ENCODE peak calls at places on chromosomes 7 and 10, in six cellular contexts. L is psoas muscle, W is stomach, S is Calu3, I is H9, H is ovary. U is an unnamed sample.

GRCh38 chr10:89861584-89862287 is 160.3 kb downstream of the KIF20B start:
- DNase-seq in L (no peak), W (no peak), S (peak), I (no peak), H (no peak), U (no peak)

GRCh38 chr10:127150136-127150535 is 46.3 kb downstream of the INSYN2A start:
- DNase-seq in L (no peak), W (no peak), S (no peak), I (no peak), H (no peak), U (no peak)

GRCh38 chr7:55964802-55965470 is 551 bp downstream of the NIPSNAP2 start:
- DNase-seq in L (peak), W (peak), S (peak), I (peak), H (peak), U (no peak)

GRCh38 chr10:88786032-88786770 is 16.3 kb upstream of the LIPM start:
- DNase-seq in L (no peak), W (no peak), S (no peak), I (no peak), H (no peak), U (no peak)

GRCh38 chr7:151091431-151091830 is 5.2 kb downstream of the AGAP3 start:
- DNase-seq in L (no peak), W (no peak), S (no peak), I (peak), H (peak), U (no peak)

GRCh38 chr10:101301111-101301731 is 52.7 kb upstream of the BTRC start:
- DNase-seq in L (peak), W (peak), S (peak), I (peak), H (no peak), U (no peak)

GRCh38 chr7:103987455-103987854 is 2.0 kb downstream of the RELN start:
- DNase-seq in L (no peak), W (no peak), S (no peak), I (no peak), H (no peak), U (no peak)

GRCh38 chr10:125102216-125102615 is 58.1 kb downstream of the CTBP2 start:
- DNase-seq in L (peak), W (peak), S (peak), I (no peak), H (peak), U (peak)

GRCh38 chr10:110358869-110359629 is 54.3 kb upstream of the SMNDC1 start:
- DNase-seq in L (no peak), W (peak), S (peak), I (peak), H (no peak), U (no peak)

GRCh38 chr10:119135517-119135890 is 30.0 kb downstream of the SFXN4 start:
- DNase-seq in L (no peak), W (no peak), S (no peak), I (no peak), H (no peak), U (peak)

GRCh38 chr10:35075228-35075627 is 14.9 kb downstream of the CUL2 start:
- DNase-seq in L (no peak), W (no peak), S (no peak), I (no peak), H (no peak), U (no peak)

GRCh38 chr7:55018361-55019328 is at the start of gene EGFR:
- DNase-seq in L (peak), W (peak), S (peak), I (peak), H (peak), U (no peak)

GRCh38 chr10:30098624-30099023 is 39.2 kb upstream of the JCAD start:
- DNase-seq in L (no peak), W (no peak), S (no peak), I (no peak), H (no peak), U (peak)

GRCh38 chr10:22690614-22691431 is 23.6 kb downstream of the PIP4K2A start:
- DNase-seq in L (no peak), W (no peak), S (no peak), I (peak), H (no peak), U (no peak)

GRCh38 chr7:22356855-22357310 is at the start of gene RAPGEF5:
- DNase-seq in L (no peak), W (peak), S (peak), I (peak), H (peak), U (no peak)

GRCh38 chr7:120735791-120736190 is 122.2 kb downstream of the TSPAN12 start:
- DNase-seq in L (no peak), W (no peak), S (no peak), I (no peak), H (no peak), U (no peak)

GRCh38 chr10:128036746-128037542 is 89.3 kb downstream of the MKI67 start:
- DNase-seq in L (no peak), W (no peak), S (peak), I (no peak), H (no peak), U (no peak)

GRCh38 chr7:106430103-106430502 is 145.3 kb upstream of the NAMPT start:
- DNase-seq in L (no peak), W (no peak), S (no peak), I (no peak), H (no peak), U (no peak)

GRCh38 chr7:77525231-77525630 is 11.9 kb upstream of the PTPN12 start:
- DNase-seq in L (no peak), W (no peak), S (no peak), I (no peak), H (no peak), U (no peak)

GRCh38 chr10:83963446-83963845 is 175.9 kb upstream of the GHITM start:
- DNase-seq in L (no peak), W (no peak), S (no peak), I (no peak), H (peak), U (no peak)

GRCh38 chr10:83959330-83959729 is 180.0 kb upstream of the GHITM start:
- DNase-seq in L (no peak), W (no peak), S (no peak), I (no peak), H (no peak), U (no peak)

GRCh38 chr10:83965473-83965872 is 173.8 kb upstream of the GHITM start:
- DNase-seq in L (no peak), W (no peak), S (no peak), I (peak), H (no peak), U (no peak)

GRCh38 chr10:83960125-83960524 is 179.2 kb upstream of the GHITM start:
- DNase-seq in L (no peak), W (no peak), S (no peak), I (no peak), H (no peak), U (no peak)

GRCh38 chr10:83961620-83962019 is 177.7 kb upstream of the GHITM start:
- DNase-seq in L (no peak), W (no peak), S (no peak), I (no peak), H (no peak), U (no peak)
- TF ChIP-seq CTCF in L (no peak), W (no peak), S (no peak), I (peak), H (no peak), U (no peak)

GRCh38 chr10:25934673-25935139 is 677 bp downstream of the MYO3A start:
- DNase-seq in L (no peak), W (no peak), S (peak), I (peak), H (no peak), U (no peak)
- TF ChIP-seq CTCF in L (no peak), W (no peak), S (peak), I (peak), H (no peak), U (no peak)

GRCh38 chr7:141328290-141328689 is 222.9 kb upstream of the AGK start:
- DNase-seq in L (no peak), W (no peak), S (no peak), I (no peak), H (no peak), U (no peak)
- TF ChIP-seq CTCF in L (peak), W (no peak), S (no peak), I (no peak), H (no peak), U (no peak)

DNA sequence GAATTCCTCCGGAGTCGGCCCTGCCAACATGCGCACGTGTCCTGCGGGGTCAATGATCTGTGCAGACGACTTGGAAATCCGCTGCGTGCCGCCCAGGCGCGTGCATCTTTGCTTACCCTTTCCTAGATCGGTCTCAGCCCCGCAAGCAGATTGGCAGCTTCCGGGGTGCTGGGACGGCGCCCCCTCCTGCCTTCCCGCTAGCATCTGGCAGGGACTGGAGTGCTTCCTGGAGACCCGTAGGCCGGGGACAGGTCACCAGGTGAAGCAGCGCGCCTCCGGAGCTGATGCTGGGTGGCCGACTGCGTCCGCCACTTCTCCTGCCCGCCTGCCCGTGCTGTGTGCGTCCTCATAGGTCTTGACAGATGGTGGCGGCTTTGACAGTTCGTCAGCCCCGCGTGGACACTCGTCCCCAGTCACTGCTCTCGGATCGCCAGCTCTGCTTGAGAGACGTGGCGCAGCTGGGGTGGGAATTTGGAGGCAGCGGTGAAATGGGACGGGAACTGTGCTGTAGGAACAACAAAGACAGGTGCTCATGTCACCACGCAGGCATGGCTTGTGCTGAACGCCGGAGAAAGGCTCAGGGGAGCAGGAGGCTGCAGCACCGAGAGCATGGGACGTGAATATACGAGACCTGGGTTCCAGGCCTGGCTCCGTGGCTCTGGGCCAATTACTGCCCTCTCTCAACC is 21.9 kb upstream of the KCNK18 start:
- DNase-seq in L (peak), W (no peak), S (no peak), I (peak), H (peak), U (no peak)
- TF ChIP-seq CTCF in L (no peak), W (no peak), S (no peak), I (no peak), H (no peak), U (no peak)

GRCh38 chr10:86732771-86733170 is 23.6 kb upstream of the BMPR1A start:
- DNase-seq in L (no peak), W (no peak), S (no peak), I (no peak), H (peak), U (no peak)

GRCh38 chr10:86730227-86730626 is 26.2 kb upstream of the BMPR1A start:
- DNase-seq in L (peak), W (peak), S (no peak), I (no peak), H (peak), U (no peak)

GRCh38 chr10:86729677-86730076 is 26.7 kb upstream of the BMPR1A start:
- DNase-seq in L (no peak), W (no peak), S (no peak), I (no peak), H (no peak), U (no peak)

GRCh38 chr10:86734209-86734988 is 22.0 kb upstream of the BMPR1A start:
- DNase-seq in L (no peak), W (no peak), S (no peak), I (no peak), H (no peak), U (no peak)

GRCh38 chr10:86733260-86733671 is 23.2 kb upstream of the BMPR1A start:
- DNase-seq in L (peak), W (no peak), S (no peak), I (no peak), H (peak), U (no peak)
- TF ChIP-seq CTCF in L (peak), W (no peak), S (no peak), I (no peak), H (no peak), U (no peak)

U was measured in AG09309.